ENCODE peak calls at places on chromosomes 4 and X, in eight cellular contexts. N, C, E, Z, L, G, W and O are unnamed samples.

GRCh38 chrX:111447298-111447697 is 35.3 kb upstream of the DCX start:
- DNase-seq in N (peak), C (peak), E (no peak), Z (peak), L (peak), G (peak), W (peak), O (peak)

GRCh38 chr4:95984081-95984480 is 144.2 kb downstream of the PDHA2 start:
- DNase-seq in N (no peak), C (no peak), E (peak), Z (no peak), L (no peak), G (no peak), W (no peak), O (no peak)

GRCh38 chr4:38562751-38563198 is 101.2 kb upstream of the KLF3 start:
- DNase-seq in N (no peak), C (no peak), E (peak), Z (no peak), L (no peak), G (peak), W (no peak), O (peak)

GRCh38 chrX:40383969-40384368 is 196.8 kb upstream of the ATP6AP2 start:
- DNase-seq in N (no peak), C (no peak), E (no peak), Z (no peak), L (no peak), G (no peak), W (no peak), O (no peak)

GRCh38 chr4:13984996-13985780 is 357.7 kb upstream of the BOD1L1 start:
- DNase-seq in N (no peak), C (no peak), E (peak), Z (no peak), L (no peak), G (no peak), W (no peak), O (no peak)

GRCh38 chrX:135557344-135557743 is 36.9 kb downstream of the INTS6L start:
- DNase-seq in N (no peak), C (no peak), E (no peak), Z (no peak), L (no peak), G (no peak), W (no peak), O (no peak)

GRCh38 chr4:7073526-7074390 is 5.9 kb upstream of the GRPEL1 start:
- DNase-seq in N (peak), C (peak), E (peak), Z (peak), L (peak), G (peak), W (peak), O (peak)

GRCh38 chr4:94251094-94251493 is 43.4 kb downstream of the SMARCAD1 start:
- DNase-seq in N (no peak), C (no peak), E (peak), Z (no peak), L (no peak), G (no peak), W (no peak), O (no peak)

GRCh38 chr4:23441670-23442069 is 448.2 kb downstream of the PPARGC1A start:
- DNase-seq in N (no peak), C (no peak), E (no peak), Z (no peak), L (no peak), G (no peak), W (no peak), O (no peak)

GRCh38 chr4:103207673-103208072 is 9.5 kb upstream of the CENPE start:
- DNase-seq in N (peak), C (peak), E (no peak), Z (no peak), L (no peak), G (no peak), W (peak), O (peak)

GRCh38 chr4:74449571-74450297 is 4.8 kb downstream of the AREG start:
- DNase-seq in N (no peak), C (no peak), E (peak), Z (no peak), L (no peak), G (no peak), W (no peak), O (peak)

GRCh38 chr4:77040265-77040664 is 35.5 kb downstream of the CCNI start:
- DNase-seq in N (no peak), C (no peak), E (peak), Z (no peak), L (no peak), G (no peak), W (no peak), O (peak)

GRCh38 chr4:2248821-2249261 is 6.9 kb upstream of the HAUS3 start:
- DNase-seq in N (peak), C (no peak), E (no peak), Z (no peak), L (no peak), G (peak), W (no peak), O (no peak)

GRCh38 chrX:53073115-53073581 is 9.0 kb upstream of the TSPYL2 start:
- DNase-seq in N (no peak), C (peak), E (no peak), Z (no peak), L (peak), G (no peak), W (peak), O (no peak)

GRCh38 chr4:51885371-51885770 is 42.4 kb downstream of the DCUN1D4 start:
- DNase-seq in N (peak), C (peak), E (peak), Z (no peak), L (peak), G (peak), W (peak), O (peak)
- TF ChIP-seq EZH2phosphoT487 in N (no peak), C (no peak), E (no peak), Z (no peak), L (no peak), G (no peak), W (no peak), O (no peak)

GRCh38 chrX:150362599-150363481 is at the start of gene MAMLD1:
- DNase-seq in N (peak), C (peak), E (peak), Z (peak), L (no peak), G (peak), W (peak), O (peak)
- TF ChIP-seq EZH2phosphoT487 in N (no peak), C (no peak), E (no peak), Z (no peak), L (no peak), G (no peak), W (no peak), O (no peak)

DNA sequence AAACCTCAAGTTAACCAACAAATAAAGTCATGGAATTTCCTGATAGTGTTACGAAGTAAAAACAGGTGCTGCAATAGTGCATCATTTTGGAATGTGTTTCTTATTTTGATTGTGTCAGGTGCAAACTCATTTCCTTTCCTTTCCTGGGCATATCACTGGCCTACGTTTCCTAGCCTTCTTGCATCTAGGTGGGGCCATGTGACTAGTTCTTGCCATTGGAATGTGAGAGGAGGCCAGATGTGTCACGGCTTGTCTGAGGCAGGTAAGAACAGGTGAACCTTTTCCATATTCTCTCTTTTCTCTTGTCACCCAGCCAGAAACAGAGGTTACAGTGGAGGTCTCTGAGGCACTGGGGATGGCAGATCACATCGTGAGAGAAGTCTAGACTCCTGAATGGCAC is 868.0 kb downstream of the RPA4 start:
- DNase-seq in N (no peak), C (no peak), E (no peak), Z (no peak), L (no peak), G (no peak), W (no peak), O (peak)
- TF ChIP-seq EZH2phosphoT487 in N (no peak), C (no peak), E (no peak), Z (no peak), L (no peak), G (no peak), W (no peak), O (no peak)

GRCh38 chr4:113673450-113673849 is 88.1 kb downstream of the CAMK2D start:
- DNase-seq in N (peak), C (peak), E (peak), Z (peak), L (peak), G (no peak), W (peak), O (peak)
- TF ChIP-seq EZH2phosphoT487 in N (no peak), C (no peak), E (no peak), Z (no peak), L (no peak), G (no peak), W (no peak), O (no peak)